ENCODE peak calls at places on chromosomes 5 and 9, in six cellular contexts. One of them, this sample, is unnamed.

GRCh38 chr9:691825-692363 is 149.6 kb upstream of the DMRT1 start:
- DNase-seq in IMR-90: no peak
- DNase-seq in fibroblast of pulmonary artery: no peak
- DNase-seq in cardiac muscle cell: no peak
- DNase-seq in GM12878: no peak
- DNase-seq in A549: no peak
- DNase-seq in this sample: no peak

GRCh38 chr5:139178948-139179347 is 19.2 kb downstream of the SIL1 start:
- DNase-seq in IMR-90: peak
- DNase-seq in fibroblast of pulmonary artery: peak
- DNase-seq in cardiac muscle cell: peak
- DNase-seq in GM12878: no peak
- DNase-seq in A549: no peak
- DNase-seq in this sample: no peak

GRCh38 chr5:3740546-3741371 is 145.1 kb downstream of the IRX1 start:
- DNase-seq in IMR-90: no peak
- DNase-seq in fibroblast of pulmonary artery: no peak
- DNase-seq in cardiac muscle cell: no peak
- DNase-seq in GM12878: no peak
- DNase-seq in A549: no peak
- DNase-seq in this sample: no peak

GRCh38 chr5:63843190-63843589 is 119.1 kb downstream of the HTR1A start:
- DNase-seq in IMR-90: no peak
- DNase-seq in fibroblast of pulmonary artery: no peak
- DNase-seq in cardiac muscle cell: no peak
- DNase-seq in GM12878: no peak
- DNase-seq in A549: no peak
- DNase-seq in this sample: no peak

GRCh38 chr9:122360891-122361290 is 9.9 kb upstream of the PTGS1 start:
- DNase-seq in IMR-90: peak
- DNase-seq in fibroblast of pulmonary artery: no peak
- DNase-seq in cardiac muscle cell: no peak
- DNase-seq in GM12878: no peak
- DNase-seq in A549: no peak
- DNase-seq in this sample: no peak

GRCh38 chr9:35385042-35385441 is 104.9 kb upstream of the RUSC2 start:
- DNase-seq in IMR-90: peak
- DNase-seq in fibroblast of pulmonary artery: peak
- DNase-seq in cardiac muscle cell: no peak
- DNase-seq in GM12878: no peak
- DNase-seq in A549: no peak
- DNase-seq in this sample: no peak

GRCh38 chr9:135500071-135500524 is 384 bp upstream of the MRPS2 start:
- DNase-seq in IMR-90: peak
- DNase-seq in fibroblast of pulmonary artery: peak
- DNase-seq in cardiac muscle cell: no peak
- DNase-seq in GM12878: no peak
- DNase-seq in A549: no peak
- DNase-seq in this sample: no peak

GRCh38 chr5:110333384-110333783 is 393.1 kb downstream of the TMEM232 start:
- DNase-seq in IMR-90: peak
- DNase-seq in fibroblast of pulmonary artery: no peak
- DNase-seq in cardiac muscle cell: peak
- DNase-seq in GM12878: no peak
- DNase-seq in A549: no peak
- DNase-seq in this sample: no peak

GRCh38 chr9:112180387-112180881 is 5.3 kb upstream of the SUSD1 start:
- DNase-seq in IMR-90: no peak
- DNase-seq in fibroblast of pulmonary artery: no peak
- DNase-seq in cardiac muscle cell: no peak
- DNase-seq in GM12878: no peak
- DNase-seq in A549: no peak
- DNase-seq in this sample: no peak

GRCh38 chr5:96142184-96142781 is 180.6 kb upstream of the ELL2 start:
- DNase-seq in IMR-90: no peak
- DNase-seq in fibroblast of pulmonary artery: no peak
- DNase-seq in cardiac muscle cell: no peak
- DNase-seq in GM12878: no peak
- DNase-seq in A549: no peak
- DNase-seq in this sample: no peak

GRCh38 chr9:115198018-115198417 is 80.1 kb upstream of the TNC start:
- DNase-seq in IMR-90: peak
- DNase-seq in fibroblast of pulmonary artery: peak
- DNase-seq in cardiac muscle cell: no peak
- DNase-seq in GM12878: no peak
- DNase-seq in A549: no peak
- DNase-seq in this sample: no peak

GRCh38 chr9:14213504-14213903 is 100.4 kb downstream of the NFIB start:
- DNase-seq in IMR-90: no peak
- DNase-seq in fibroblast of pulmonary artery: no peak
- DNase-seq in cardiac muscle cell: no peak
- DNase-seq in GM12878: peak
- DNase-seq in A549: no peak
- DNase-seq in this sample: no peak

GRCh38 chr9:106648799-106649198 is 214.2 kb upstream of the ZNF462 start:
- DNase-seq in IMR-90: peak
- DNase-seq in fibroblast of pulmonary artery: peak
- DNase-seq in cardiac muscle cell: no peak
- DNase-seq in GM12878: no peak
- DNase-seq in A549: no peak
- DNase-seq in this sample: no peak

GRCh38 chr9:114016101-114016500 is 62.0 kb downstream of the AMBP start:
- DNase-seq in IMR-90: no peak
- DNase-seq in fibroblast of pulmonary artery: no peak
- DNase-seq in cardiac muscle cell: no peak
- DNase-seq in GM12878: no peak
- DNase-seq in A549: no peak
- DNase-seq in this sample: no peak

GRCh38 chr5:136249678-136250266 is 56.8 kb upstream of the SMIM32 start:
- DNase-seq in IMR-90: peak
- DNase-seq in fibroblast of pulmonary artery: peak
- DNase-seq in cardiac muscle cell: peak
- DNase-seq in GM12878: no peak
- DNase-seq in A549: peak
- DNase-seq in this sample: no peak

GRCh38 chr9:36530224-36530623 is 42.5 kb upstream of the MELK start:
- DNase-seq in IMR-90: no peak
- DNase-seq in fibroblast of pulmonary artery: no peak
- DNase-seq in cardiac muscle cell: no peak
- DNase-seq in GM12878: no peak
- DNase-seq in A549: no peak
- DNase-seq in this sample: no peak

GRCh38 chr5:117326997-117327396 is 752.4 kb upstream of the SEMA6A start:
- DNase-seq in IMR-90: no peak
- DNase-seq in fibroblast of pulmonary artery: no peak
- DNase-seq in cardiac muscle cell: no peak
- DNase-seq in GM12878: no peak
- DNase-seq in A549: no peak
- DNase-seq in this sample: no peak

GRCh38 chr5:91281409-91281808 is 101.7 kb downstream of the ARRDC3 start:
- DNase-seq in IMR-90: peak
- DNase-seq in fibroblast of pulmonary artery: peak
- DNase-seq in cardiac muscle cell: no peak
- DNase-seq in GM12878: no peak
- DNase-seq in A549: no peak
- DNase-seq in this sample: no peak

GRCh38 chr5:181246276-181247050 is 2.8 kb upstream of the RACK1 start:
- DNase-seq in IMR-90: peak
- DNase-seq in fibroblast of pulmonary artery: peak
- DNase-seq in cardiac muscle cell: peak
- DNase-seq in GM12878: no peak
- DNase-seq in A549: peak
- DNase-seq in this sample: peak

GRCh38 chr5:169287529-169287928 is 13.4 kb downstream of the SLIT3 start:
- DNase-seq in IMR-90: no peak
- DNase-seq in fibroblast of pulmonary artery: no peak
- DNase-seq in cardiac muscle cell: no peak
- DNase-seq in GM12878: no peak
- DNase-seq in A549: no peak
- DNase-seq in this sample: no peak

GRCh38 chr5:31809037-31809910 is 170.3 kb downstream of the PDZD2 start:
- DNase-seq in IMR-90: peak
- DNase-seq in fibroblast of pulmonary artery: peak
- DNase-seq in cardiac muscle cell: peak
- DNase-seq in GM12878: no peak
- DNase-seq in A549: peak
- DNase-seq in this sample: no peak

GRCh38 chr9:132937463-132937901 is 6.9 kb downstream of the TSC1 start:
- DNase-seq in IMR-90: peak
- DNase-seq in fibroblast of pulmonary artery: peak
- DNase-seq in cardiac muscle cell: no peak
- DNase-seq in GM12878: no peak
- DNase-seq in A549: no peak
- DNase-seq in this sample: no peak

GRCh38 chr5:97545856-97546570 is 363.0 kb upstream of the RIOK2 start:
- DNase-seq in IMR-90: peak
- DNase-seq in fibroblast of pulmonary artery: peak
- DNase-seq in cardiac muscle cell: no peak
- DNase-seq in GM12878: no peak
- DNase-seq in A549: no peak
- DNase-seq in this sample: no peak

GRCh38 chr9:77018058-77019009 is 1.1 kb upstream of the FOXB2 start:
- DNase-seq in IMR-90: no peak
- DNase-seq in fibroblast of pulmonary artery: no peak
- DNase-seq in cardiac muscle cell: peak
- DNase-seq in GM12878: no peak
- DNase-seq in A549: no peak
- DNase-seq in this sample: no peak

GRCh38 chr5:111461261-111461671 is 51.1 kb downstream of the STARD4 start:
- DNase-seq in IMR-90: peak
- DNase-seq in fibroblast of pulmonary artery: peak
- DNase-seq in cardiac muscle cell: peak
- DNase-seq in GM12878: no peak
- DNase-seq in A549: peak
- DNase-seq in this sample: no peak
- TF ChIP-seq CTCF in IMR-90: peak
- TF ChIP-seq CTCF in fibroblast of pulmonary artery: peak
- TF ChIP-seq CTCF in cardiac muscle cell: peak
- TF ChIP-seq CTCF in GM12878: peak
- TF ChIP-seq CTCF in A549: peak
- TF ChIP-seq CTCF in this sample: no peak

GRCh38 chr5:159441441-159441840 is 111.2 kb upstream of the IL12B start:
- DNase-seq in IMR-90: no peak
- DNase-seq in fibroblast of pulmonary artery: no peak
- DNase-seq in cardiac muscle cell: peak
- DNase-seq in GM12878: no peak
- DNase-seq in A549: peak
- DNase-seq in this sample: no peak

GRCh38 chr5:159440235-159440634 is 109.9 kb upstream of the IL12B start:
- DNase-seq in IMR-90: no peak
- DNase-seq in fibroblast of pulmonary artery: no peak
- DNase-seq in cardiac muscle cell: no peak
- DNase-seq in GM12878: no peak
- DNase-seq in A549: no peak
- DNase-seq in this sample: no peak

GRCh38 chr5:159442210-159442850 is 112.0 kb upstream of the IL12B start:
- DNase-seq in IMR-90: peak
- DNase-seq in fibroblast of pulmonary artery: peak
- DNase-seq in cardiac muscle cell: peak
- DNase-seq in GM12878: no peak
- DNase-seq in A549: no peak
- DNase-seq in this sample: no peak

GRCh38 chr5:159440948-159441347 is 110.7 kb upstream of the IL12B start:
- DNase-seq in IMR-90: no peak
- DNase-seq in fibroblast of pulmonary artery: no peak
- DNase-seq in cardiac muscle cell: peak
- DNase-seq in GM12878: no peak
- DNase-seq in A549: no peak
- DNase-seq in this sample: no peak

DNA sequence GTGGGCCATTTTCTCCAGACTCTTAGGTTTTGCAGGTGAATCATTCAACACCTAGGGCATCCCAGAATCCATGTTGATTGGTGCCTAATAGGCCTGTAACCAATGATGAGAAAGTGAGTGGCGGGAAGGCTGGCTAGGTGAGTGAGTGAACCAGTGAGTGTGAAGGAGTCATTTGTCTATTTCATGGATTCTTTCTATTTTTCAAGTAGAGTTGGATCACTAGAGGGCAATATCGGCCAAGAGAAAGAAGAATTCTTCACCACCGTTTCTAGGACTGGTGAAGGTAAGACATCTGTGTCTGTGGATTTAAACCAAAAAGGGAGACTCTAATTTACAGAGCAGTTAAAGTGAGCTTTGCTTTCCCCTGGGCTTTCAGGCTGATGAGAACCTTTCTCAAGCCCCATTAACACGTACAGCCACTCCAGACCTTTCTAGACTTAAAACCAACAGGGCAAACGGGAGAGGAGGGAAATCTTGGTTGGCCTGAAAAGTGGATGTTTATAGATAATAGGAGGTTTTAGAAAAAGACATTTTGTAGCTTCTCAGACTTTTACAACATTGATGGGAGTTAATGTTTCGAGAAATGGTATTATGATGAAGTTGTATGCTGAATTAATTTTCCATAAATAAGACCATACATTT is 114.3 kb upstream of the IL12B start:
- DNase-seq in IMR-90: peak
- DNase-seq in fibroblast of pulmonary artery: peak
- DNase-seq in cardiac muscle cell: peak
- DNase-seq in GM12878: no peak
- DNase-seq in A549: peak
- DNase-seq in this sample: no peak
- TF ChIP-seq CTCF in IMR-90: peak
- TF ChIP-seq CTCF in fibroblast of pulmonary artery: peak
- TF ChIP-seq CTCF in cardiac muscle cell: peak
- TF ChIP-seq CTCF in GM12878: peak
- TF ChIP-seq CTCF in A549: peak
- TF ChIP-seq CTCF in this sample: no peak

GRCh38 chr5:179623001-179623905 is at the start of gene HNRNPH1:
- DNase-seq in IMR-90: peak
- DNase-seq in fibroblast of pulmonary artery: peak
- DNase-seq in cardiac muscle cell: peak
- DNase-seq in GM12878: peak
- DNase-seq in A549: peak
- DNase-seq in this sample: peak
- TF ChIP-seq CTCF in IMR-90: peak
- TF ChIP-seq CTCF in fibroblast of pulmonary artery: no peak
- TF ChIP-seq CTCF in cardiac muscle cell: no peak
- TF ChIP-seq CTCF in GM12878: no peak
- TF ChIP-seq CTCF in A549: peak
- TF ChIP-seq CTCF in this sample: no peak

GRCh38 chr9:110143969-110144545 is 63.9 kb downstream of the C9orf152 start:
- DNase-seq in IMR-90: no peak
- DNase-seq in fibroblast of pulmonary artery: no peak
- DNase-seq in cardiac muscle cell: peak
- DNase-seq in GM12878: no peak
- DNase-seq in A549: no peak
- DNase-seq in this sample: no peak

GRCh38 chr9:110141118-110141797 is 66.7 kb downstream of the C9orf152 start:
- DNase-seq in IMR-90: peak
- DNase-seq in fibroblast of pulmonary artery: peak
- DNase-seq in cardiac muscle cell: no peak
- DNase-seq in GM12878: no peak
- DNase-seq in A549: peak
- DNase-seq in this sample: peak

GRCh38 chr9:110140276-110140675 is 67.7 kb downstream of the C9orf152 start:
- DNase-seq in IMR-90: no peak
- DNase-seq in fibroblast of pulmonary artery: no peak
- DNase-seq in cardiac muscle cell: no peak
- DNase-seq in GM12878: no peak
- DNase-seq in A549: peak
- DNase-seq in this sample: no peak

GRCh38 chr9:110142253-110142652 is 65.7 kb downstream of the C9orf152 start:
- DNase-seq in IMR-90: no peak
- DNase-seq in fibroblast of pulmonary artery: no peak
- DNase-seq in cardiac muscle cell: no peak
- DNase-seq in GM12878: no peak
- DNase-seq in A549: no peak
- DNase-seq in this sample: no peak

GRCh38 chr9:110142868-110143866 is 64.8 kb downstream of the C9orf152 start:
- DNase-seq in IMR-90: no peak
- DNase-seq in fibroblast of pulmonary artery: no peak
- DNase-seq in cardiac muscle cell: peak
- DNase-seq in GM12878: no peak
- DNase-seq in A549: no peak
- DNase-seq in this sample: no peak
- TF ChIP-seq CTCF in IMR-90: peak
- TF ChIP-seq CTCF in fibroblast of pulmonary artery: peak
- TF ChIP-seq CTCF in cardiac muscle cell: peak
- TF ChIP-seq CTCF in GM12878: peak
- TF ChIP-seq CTCF in A549: no peak
- TF ChIP-seq CTCF in this sample: no peak